ENCODE peak calls at places on chromosomes 11 and 22, in seven cellular contexts. B is right lobe of liver, Z is coronary artery, Y is heart right ventricle, G is NCI-H1694, O is NCI-H446 treated with DMSO at 0.1 percent for 48 hours, F is astrocyte of the cerebellum. J is an unnamed sample.

GRCh38 chr11:113241190-113242051 is 73.0 kb upstream of the TTC12 start:
- DNase-seq in Y (no peak), B (no peak), F (no peak), Z (no peak), O (no peak), G (no peak), J (no peak)

GRCh38 chr11:91133361-91133760 is 910.5 kb upstream of the CHORDC1 start:
- DNase-seq in G (no peak), Y (no peak), B (no peak), Z (no peak), O (no peak), F (no peak), J (peak)

GRCh38 chr11:127383026-127383425 is 382.5 kb upstream of the KIRREL3 start:
- DNase-seq in B (no peak), O (no peak), G (no peak), Y (no peak), F (peak), Z (no peak), J (no peak)

GRCh38 chr11:9922806-9923205 is 258.9 kb downstream of the SWAP70 start:
- DNase-seq in O (no peak), Z (no peak), G (no peak), F (no peak), Y (no peak), B (no peak), J (no peak)

GRCh38 chr11:2839395-2839941 is 46.1 kb downstream of the CDKN1C start:
- DNase-seq in O (no peak), F (no peak), Z (no peak), Y (no peak), B (no peak), G (no peak), J (no peak)

GRCh38 chr11:72722050-72722748 is 30.0 kb downstream of the ARAP1 start:
- DNase-seq in G (peak), O (peak), B (peak), Z (peak), F (peak), Y (peak), J (peak)

GRCh38 chr11:69563946-69564780 is 76.8 kb upstream of the CCND1 start:
- DNase-seq in B (no peak), G (no peak), Z (peak), Y (no peak), O (no peak), F (no peak), J (no peak)

GRCh38 chr11:70594031-70594430 is 195.7 kb downstream of the CTTN start:
- DNase-seq in O (no peak), B (no peak), Y (no peak), G (no peak), Z (no peak), F (no peak), J (no peak)

GRCh38 chr11:34978236-34979191 is 62.1 kb downstream of the PDHX start:
- DNase-seq in F (no peak), B (no peak), Y (no peak), Z (no peak), G (no peak), O (no peak), J (no peak)

GRCh38 chr22:38397189-38398097 is 57.6 kb downstream of the KCNJ4 start:
- DNase-seq in B (no peak), O (peak), Y (peak), Z (no peak), G (no peak), F (no peak), J (no peak)

GRCh38 chr11:64219354-64219684 is 6.7 kb downstream of the TRPT1 start:
- DNase-seq in G (no peak), B (peak), Z (no peak), Y (no peak), F (no peak), O (no peak), J (no peak)

GRCh38 chr22:22827187-22827948 is 60.2 kb upstream of the IGLL5 start:
- DNase-seq in Y (no peak), F (no peak), O (no peak), Z (no peak), B (no peak), G (no peak), J (no peak)

GRCh38 chr11:134760307-134760706 is 348.3 kb upstream of the B3GAT1 start:
- DNase-seq in Y (no peak), Z (peak), O (no peak), F (no peak), B (no peak), G (no peak), J (no peak)

GRCh38 chr22:28989035-28989464 is 72.6 kb downstream of the C22orf31 start:
- DNase-seq in Z (no peak), B (no peak), F (no peak), G (no peak), O (no peak), Y (no peak), J (no peak)

GRCh38 chr22:32950366-32950765 is 107.8 kb downstream of the SYN3 start:
- DNase-seq in O (no peak), B (no peak), G (no peak), Y (no peak), F (no peak), Z (no peak), J (no peak)

GRCh38 chr11:74849525-74850391 is 99.1 kb downstream of the XRRA1 start:
- DNase-seq in O (no peak), B (no peak), G (no peak), Z (no peak), F (peak), Y (peak), J (peak)

GRCh38 chr22:50343541-50343935 is 411 bp downstream of the PPP6R2 start:
- DNase-seq in O (no peak), B (no peak), F (no peak), Z (no peak), Y (no peak), G (no peak), J (no peak)

GRCh38 chr11:11568651-11569229 is 53.1 kb downstream of the GALNT18 start:
- DNase-seq in O (no peak), F (no peak), Z (no peak), G (no peak), B (no peak), Y (no peak), J (no peak)

GRCh38 chr11:117010808-117011540 is 87.3 kb downstream of the SIK3 start:
- DNase-seq in O (no peak), G (no peak), F (peak), B (no peak), Y (no peak), Z (no peak), J (peak)

GRCh38 chr11:120332822-120333716 is 3.1 kb upstream of the ARHGEF12 start:
- DNase-seq in Z (no peak), B (no peak), G (no peak), F (no peak), O (no peak), Y (no peak), J (no peak)

GRCh38 chr11:1563149-1563638 is 8.9 kb downstream of the DUSP8 start:
- DNase-seq in F (no peak), B (no peak), Z (no peak), G (no peak), O (no peak), Y (no peak), J (no peak)

GRCh38 chr11:122105009-122105828 is 10.8 kb downstream of the BLID start:
- DNase-seq in Y (no peak), B (no peak), Z (no peak), G (no peak), O (no peak), F (no peak), J (no peak)

GRCh38 chr11:61072316-61073109 is 29.8 kb upstream of the CD5 start:
- DNase-seq in G (no peak), F (no peak), Y (no peak), Z (no peak), O (no peak), B (no peak), J (no peak)

GRCh38 chr22:25748140-25748539 is 6.2 kb downstream of the MYO18B start:
- DNase-seq in Z (no peak), G (no peak), F (no peak), B (no peak), O (no peak), Y (no peak), J (no peak)

GRCh38 chr11:104286129-104286528 is 122.2 kb upstream of the PDGFD start:
- DNase-seq in Y (no peak), F (no peak), Z (no peak), O (no peak), G (no peak), B (no peak), J (no peak)

GRCh38 chr11:43508511-43508918 is 149.8 kb downstream of the TTC17 start:
- DNase-seq in Z (no peak), F (peak), O (no peak), Y (no peak), G (no peak), B (no peak), J (no peak)

GRCh38 chr22:46449116-46449691 is 88.2 kb downstream of the CELSR1 start:
- DNase-seq in O (no peak), F (no peak), Y (no peak), G (no peak), Z (no peak), B (no peak), J (no peak)

GRCh38 chr11:10122337-10123197 is 171.5 kb downstream of the SBF2 start:
- DNase-seq in O (no peak), Y (no peak), B (no peak), G (no peak), Z (no peak), F (peak), J (no peak)

GRCh38 chr22:19598054-19598855 is 74.0 kb upstream of the CLDN5 start:
- DNase-seq in B (peak), Y (no peak), O (no peak), F (no peak), Z (no peak), G (no peak), J (no peak)

GRCh38 chr11:134358165-134358852 is 26.5 kb downstream of the GLB1L2 start:
- DNase-seq in G (no peak), F (no peak), Z (no peak), Y (no peak), B (no peak), O (no peak), J (no peak)

GRCh38 chr22:23894710-23895598 is 771 bp downstream of the MIF start:
- DNase-seq in Y (peak), O (peak), G (peak), B (peak), Z (no peak), F (peak), J (peak)

GRCh38 chr11:106424111-106424510 is 346.6 kb downstream of the AASDHPPT start:
- DNase-seq in Z (no peak), O (peak), B (no peak), F (peak), G (no peak), Y (no peak), J (peak)

GRCh38 chr22:48705917-48706605 is 1121.6 kb downstream of the BRD1 start:
- DNase-seq in B (no peak), F (no peak), Y (no peak), O (no peak), G (no peak), Z (no peak), J (no peak)

GRCh38 chr11:31237819-31238771 is 131.4 kb downstream of the DCDC1 start:
- DNase-seq in F (no peak), Z (no peak), O (peak), B (no peak), G (peak), Y (no peak), J (no peak)